ENCODE peak calls at places on chromosomes 2 and 18, in six cellular contexts. W is tibial artery, G is RWPE2, D is A549, U is kidney, J is adrenal gland. S is an unnamed sample. For H3K9me3, the result is how much of the 10 kb centered on the place peaks cover.

GRCh38 chr2:70041666-70042065 is 45.6 kb upstream of the PCBP1 start:
- DNase-seq in W (no peak), G (no peak), D (no peak), U (no peak), J (no peak), S (peak)

GRCh38 chr2:214699236-214699635 is 110.2 kb downstream of the BARD1 start:
- DNase-seq in W (no peak), G (no peak), D (no peak), U (no peak), J (no peak), S (no peak)

GRCh38 chr2:239180526-239181073 is 220.2 kb downstream of the HDAC4 start:
- DNase-seq in W (no peak), G (peak), D (no peak), U (peak), J (peak), S (peak)

GRCh38 chr2:156565066-156565710 is 129.0 kb downstream of the GPD2 start:
- DNase-seq in W (no peak), G (no peak), D (no peak), U (no peak), J (no peak), S (no peak)

GRCh38 chr2:52570716-52571115 is 1196.9 kb upstream of the CHAC2 start:
- DNase-seq in W (no peak), G (no peak), D (no peak), U (no peak), J (no peak), S (no peak)

GRCh38 chr18:56975276-56975675 is 171.6 kb upstream of the BOD1L2 start:
- DNase-seq in W (no peak), G (no peak), D (no peak), U (no peak), J (no peak), S (no peak)

GRCh38 chr2:148681443-148681842 is 36.9 kb downstream of the EPC2 start:
- DNase-seq in W (no peak), G (no peak), D (no peak), U (no peak), J (no peak), S (no peak)

GRCh38 chr2:128640166-128640846 is 321.6 kb upstream of the HS6ST1 start:
- DNase-seq in W (peak), G (no peak), D (no peak), U (peak), J (no peak), S (peak)

GRCh38 chr2:149164296-149164695 is 125.8 kb downstream of the LYPD6B start:
- DNase-seq in W (no peak), G (no peak), D (no peak), U (no peak), J (no peak), S (no peak)

GRCh38 chr18:54357082-54357659 is 487 bp downstream of the STARD6 start:
- DNase-seq in W (no peak), G (no peak), D (no peak), U (no peak), J (no peak), S (no peak)

GRCh38 chr18:70659026-70659726 is 370.3 kb downstream of the SOCS6 start:
- DNase-seq in W (no peak), G (no peak), D (no peak), U (no peak), J (no peak), S (no peak)

GRCh38 chr2:239892480-239893235 is 132.5 kb downstream of the NDUFA10 start:
- DNase-seq in W (peak), G (no peak), D (no peak), U (no peak), J (no peak), S (no peak)

GRCh38 chr2:219706823-219707281 is 79.4 kb downstream of the SLC4A3 start:
- DNase-seq in W (no peak), G (no peak), D (no peak), U (no peak), J (no peak), S (no peak)

GRCh38 chr2:160970052-160970846 is 190.0 kb upstream of the TANK start:
- DNase-seq in W (no peak), G (no peak), D (peak), U (no peak), J (peak), S (no peak)

GRCh38 chr2:84781942-84782716 is 98.8 kb downstream of the TRABD2A start:
- DNase-seq in W (no peak), G (no peak), D (no peak), U (no peak), J (no peak), S (no peak)

GRCh38 chr2:210842896-210843295 is 286.5 kb downstream of the CPS1 start:
- DNase-seq in W (no peak), G (no peak), D (no peak), U (no peak), J (no peak), S (no peak)

GRCh38 chr2:69241039-69241586 is 145.9 kb downstream of the GFPT1 start:
- DNase-seq in W (no peak), G (no peak), D (no peak), U (no peak), J (no peak), S (no peak)

GRCh38 chr18:25831226-25831828 is 259.1 kb downstream of the SS18 start:
- DNase-seq in W (no peak), G (no peak), D (no peak), U (no peak), J (peak), S (no peak)

GRCh38 chr2:16900405-16901025 is 234.9 kb upstream of the CYRIA start:
- DNase-seq in W (no peak), G (no peak), D (no peak), U (no peak), J (peak), S (no peak)

DNA sequence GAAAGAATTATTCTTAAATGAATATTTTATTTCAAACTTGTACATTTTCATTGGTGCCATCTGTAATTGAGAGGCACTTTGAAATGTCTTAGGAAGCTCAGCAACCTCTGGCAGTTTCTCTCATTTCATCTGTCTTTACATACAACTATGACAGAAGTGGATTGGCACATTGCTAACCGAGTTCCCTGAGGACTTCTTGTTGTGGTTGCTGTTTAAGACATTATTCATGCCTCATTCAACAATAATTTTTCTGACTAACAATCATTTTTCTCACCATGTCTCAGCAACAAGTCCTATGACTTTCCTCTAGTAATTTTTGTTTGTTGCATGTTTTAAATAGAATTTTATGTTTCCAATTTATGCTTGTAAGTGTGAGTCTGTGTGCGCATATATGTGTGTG is 284.0 kb upstream of the CWC22 start:
- DNase-seq in W (no peak), G (no peak), D (no peak), U (no peak), J (no peak), S (no peak)
- H3K9me3 ChIP-seq in W (under half), G (under half), D (under half), U (under half), J (under half), S (under half)

DNA sequence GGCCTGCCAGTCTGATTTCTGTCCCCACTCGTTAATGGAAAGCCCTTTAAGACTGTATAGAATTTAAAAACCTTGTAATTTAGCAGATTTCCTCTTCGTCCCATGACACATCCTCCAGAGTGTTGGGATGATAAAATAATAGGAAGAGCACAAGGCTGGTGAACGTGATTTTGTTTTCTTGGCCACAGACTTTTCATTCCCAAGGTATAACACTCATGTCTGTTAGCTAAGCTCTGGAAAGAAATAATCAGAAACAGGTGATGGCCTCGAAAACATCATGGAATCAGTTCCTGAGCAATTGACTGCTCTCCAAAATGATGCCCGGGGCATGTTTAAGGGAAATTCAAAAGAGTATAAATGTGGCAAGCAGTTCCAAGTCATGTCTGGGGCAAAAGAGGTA is 337.8 kb upstream of the TCF4 start:
- DNase-seq in W (no peak), G (no peak), D (no peak), U (no peak), J (no peak), S (no peak)
- H3K9me3 ChIP-seq in W (under half), G (under half), D (under half), U (under half), J (under half), S (under half)

DNA sequence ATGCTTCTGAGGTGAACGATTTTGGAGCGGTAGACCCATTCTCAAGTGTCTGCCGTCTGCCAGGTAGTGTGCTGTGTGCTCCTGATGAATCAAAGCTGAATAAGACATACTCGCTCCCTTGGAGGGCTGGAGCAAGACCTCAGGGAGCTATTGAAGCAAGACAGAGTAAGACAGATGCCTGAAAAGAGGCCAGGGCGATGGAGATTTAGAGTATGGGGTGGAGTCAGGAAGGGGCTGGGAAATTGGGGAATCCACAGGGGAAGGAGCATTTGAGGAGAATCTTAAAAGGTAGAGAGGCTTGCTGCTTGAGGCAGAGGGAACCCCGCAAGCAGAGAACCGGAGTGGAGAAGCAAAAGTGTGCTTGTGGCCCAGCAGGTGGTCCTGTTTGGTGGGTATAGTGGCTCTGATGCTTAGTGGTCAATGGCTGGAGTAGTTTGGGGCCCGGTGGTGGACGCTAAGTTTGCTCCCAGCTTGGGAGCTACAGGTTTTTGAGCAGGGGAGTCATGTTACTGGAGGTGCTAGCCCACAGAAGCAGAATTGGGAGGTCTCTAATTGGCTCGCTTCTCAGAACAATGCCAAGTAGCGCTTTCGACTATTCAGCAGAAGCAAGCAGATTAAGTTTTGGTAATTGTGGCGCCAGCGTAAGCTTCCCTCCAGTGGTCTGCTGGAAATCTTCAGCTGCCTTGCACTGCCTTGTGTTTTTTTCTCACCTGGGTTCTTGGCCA is 2.0 kb downstream of the CNNM4 start:
- DNase-seq in W (no peak), G (no peak), D (no peak), U (no peak), J (no peak), S (no peak)
- H3K9me3 ChIP-seq in W (under half), G (under half), D (under half), U (under half), J (under half), S (under half)

DNA sequence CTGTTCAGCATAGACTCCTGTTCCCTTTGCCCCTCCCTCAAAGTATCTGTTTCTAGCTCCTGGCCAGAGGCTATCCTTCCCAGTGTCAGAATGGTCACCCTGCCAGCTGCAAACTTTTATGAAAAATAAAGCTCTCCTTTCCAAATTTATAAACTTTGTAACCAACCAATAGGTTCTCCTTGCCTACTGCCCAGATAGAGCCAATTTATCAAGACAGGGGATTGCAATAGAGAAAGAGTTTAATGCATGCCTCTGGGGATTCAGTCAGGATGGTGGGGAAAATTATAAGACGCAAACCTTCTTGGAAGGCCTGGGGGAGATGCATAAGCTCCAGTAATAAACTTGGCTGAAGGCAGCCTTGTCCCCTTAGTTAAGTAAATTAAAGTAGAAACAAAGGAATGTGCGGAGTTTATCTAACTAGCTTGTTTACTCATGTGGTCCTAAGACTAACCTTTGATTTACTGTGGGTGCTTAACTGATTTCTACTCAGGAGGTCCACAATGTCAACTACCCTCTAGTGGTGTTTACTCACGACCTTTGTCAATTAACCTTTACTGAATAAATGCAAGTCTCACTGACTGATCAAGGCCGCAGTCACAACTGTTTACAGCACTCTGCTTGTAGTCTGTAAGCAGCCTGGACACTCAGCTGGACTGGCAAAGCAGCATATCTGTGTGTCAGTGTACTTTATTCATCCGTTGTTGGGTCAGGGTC is 42.9 kb upstream of the PDK1 start:
- DNase-seq in W (no peak), G (no peak), D (no peak), U (no peak), J (no peak), S (no peak)
- H3K9me3 ChIP-seq in W (under half), G (under half), D (under half), U (under half), J (under half), S (under half)

GRCh38 chr18:14970027-14970426 is 222.1 kb downstream of the ANKRD30B start:
- DNase-seq in W (no peak), G (no peak), D (no peak), U (no peak), J (no peak), S (peak)

GRCh38 chr18:14969507-14969906 is 221.5 kb downstream of the ANKRD30B start:
- DNase-seq in W (no peak), G (no peak), D (no peak), U (no peak), J (no peak), S (peak)

GRCh38 chr18:14974088-14974487 is 226.1 kb downstream of the ANKRD30B start:
- DNase-seq in W (no peak), G (no peak), D (no peak), U (no peak), J (no peak), S (peak)

GRCh38 chr18:14974576-14974975 is 226.6 kb downstream of the ANKRD30B start:
- DNase-seq in W (no peak), G (no peak), D (no peak), U (no peak), J (no peak), S (peak)

DNA sequence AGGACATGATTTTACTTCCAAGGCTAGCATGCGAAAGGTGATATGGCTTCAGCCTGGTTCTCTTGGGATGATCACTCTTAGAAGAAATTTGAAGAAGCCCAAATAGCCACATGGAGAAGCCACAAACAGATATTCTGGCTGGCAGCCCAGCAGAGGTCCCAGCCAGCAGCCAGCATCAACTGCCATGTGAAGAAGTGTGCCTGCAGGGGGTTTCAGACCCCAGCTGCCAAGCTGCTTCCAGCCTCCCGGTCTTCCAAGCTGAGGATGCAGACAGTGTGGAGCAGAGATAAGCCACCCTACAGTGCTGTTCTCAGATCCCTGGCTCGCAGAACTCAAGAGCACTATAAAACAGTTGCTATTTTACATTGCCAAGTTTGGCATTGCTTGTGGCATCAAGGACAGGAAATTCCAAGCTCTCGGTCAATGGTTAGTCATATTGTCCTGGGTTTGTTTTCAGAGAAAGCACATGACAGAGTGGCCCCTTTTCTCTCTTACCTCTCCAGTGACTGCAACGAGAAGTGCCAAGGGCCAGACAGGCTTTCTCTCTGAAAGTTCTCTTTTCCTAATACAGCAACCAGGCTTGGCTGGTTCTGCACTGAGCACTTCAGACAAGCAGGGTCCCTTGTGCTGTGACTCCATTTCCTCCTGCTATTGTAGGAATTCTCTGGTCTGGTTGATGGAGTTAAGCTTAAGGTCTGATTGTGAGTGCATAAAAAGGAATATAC is 223.7 kb downstream of the ANKRD30B start:
- DNase-seq in W (no peak), G (no peak), D (no peak), U (no peak), J (no peak), S (peak)
- H3K9me3 ChIP-seq in W (under half), G (under half), D (under half), U (under half), J (under half), S (under half)

DNA sequence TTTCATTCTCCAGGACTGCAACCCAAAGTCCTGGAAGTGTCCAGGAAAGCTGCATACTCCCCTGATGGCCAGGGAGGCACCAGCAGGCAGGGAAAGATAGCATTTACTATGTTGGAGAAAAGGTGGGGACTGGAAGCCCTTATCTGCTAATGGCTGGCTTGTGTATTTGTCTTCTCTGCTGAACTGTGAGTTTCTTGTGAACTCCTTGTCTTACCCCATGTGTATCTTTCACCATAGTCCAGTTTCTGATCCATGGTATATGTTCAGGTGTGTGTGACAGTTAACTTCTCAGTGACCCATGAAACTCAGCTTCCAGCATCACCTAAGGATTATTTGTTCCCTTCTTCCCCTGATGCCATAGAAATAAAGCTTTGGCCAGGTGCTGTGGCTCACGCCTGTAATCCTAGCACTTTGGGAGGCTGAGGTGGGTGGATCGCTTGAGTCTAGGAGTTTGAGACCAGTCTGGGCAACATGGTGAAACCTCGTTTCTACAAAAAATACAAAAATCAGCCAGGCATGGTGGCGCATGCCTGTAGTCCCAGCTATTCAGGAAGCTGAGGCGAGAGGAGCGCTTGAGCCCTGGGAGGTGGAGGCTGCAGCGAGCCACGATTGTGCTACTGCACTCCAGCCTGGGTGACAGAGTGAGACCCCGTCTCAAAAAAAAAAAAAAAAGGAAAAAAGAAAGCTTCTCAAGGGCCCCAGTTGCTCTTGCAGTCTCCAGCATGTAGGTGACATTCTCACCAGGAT is 112.8 kb upstream of the MAP4K3 start:
- DNase-seq in W (no peak), G (no peak), D (no peak), U (no peak), J (no peak), S (no peak)
- H3K9me3 ChIP-seq in W (under half), G (under half), D (under half), U (under half), J (under half), S (under half)